ENCODE peak calls at places on chromosomes 3 and 15, in seven cellular contexts. One of them, this sample, is unnamed.

GRCh38 chr15:34374816-34375215 is 7.8 kb upstream of the LPCAT4 start:
- DNase-seq in H9: no peak
- DNase-seq in mesendoderm: no peak
- DNase-seq in IMR-90: no peak
- DNase-seq in neuronal stem cell: no peak
- DNase-seq in mesenchymal stem cell: no peak
- DNase-seq in H1: no peak
- DNase-seq in this sample: peak; percentile 7

GRCh38 chr3:72997421-72997961 is 880 bp downstream of the PPP4R2 start:
- DNase-seq in H9: no peak
- DNase-seq in mesendoderm: peak; percentile 87
- DNase-seq in IMR-90: peak; percentile 64
- DNase-seq in neuronal stem cell: peak; percentile 30
- DNase-seq in mesenchymal stem cell: peak; percentile 86
- DNase-seq in H1: no peak
- DNase-seq in this sample: peak; percentile 24

GRCh38 chr3:51966941-51967383 is 292 bp downstream of the PCBP4 start:
- DNase-seq in H9: no peak
- DNase-seq in mesendoderm: no peak
- DNase-seq in IMR-90: no peak
- DNase-seq in neuronal stem cell: no peak
- DNase-seq in mesenchymal stem cell: no peak
- DNase-seq in H1: no peak
- DNase-seq in this sample: no peak

GRCh38 chr3:28250999-28251398 is 9.6 kb downstream of the CMC1 start:
- DNase-seq in H9: no peak
- DNase-seq in mesendoderm: no peak
- DNase-seq in IMR-90: peak; percentile 21
- DNase-seq in neuronal stem cell: no peak
- DNase-seq in mesenchymal stem cell: no peak
- DNase-seq in H1: no peak
- DNase-seq in this sample: no peak

GRCh38 chr3:42651248-42652091 is 2.0 kb upstream of the ZBTB47 start:
- DNase-seq in H9: peak; percentile 40
- DNase-seq in mesendoderm: peak; percentile 85
- DNase-seq in IMR-90: peak; percentile 56
- DNase-seq in neuronal stem cell: no peak
- DNase-seq in mesenchymal stem cell: peak; percentile 63
- DNase-seq in H1: no peak
- DNase-seq in this sample: peak; percentile 18

GRCh38 chr3:107826727-107827126 is 264.1 kb downstream of the CD47 start:
- DNase-seq in H9: no peak
- DNase-seq in mesendoderm: no peak
- DNase-seq in IMR-90: no peak
- DNase-seq in neuronal stem cell: no peak
- DNase-seq in mesenchymal stem cell: no peak
- DNase-seq in H1: no peak
- DNase-seq in this sample: no peak

GRCh38 chr3:17039579-17039978 is 154.8 kb downstream of the PLCL2 start:
- DNase-seq in H9: no peak
- DNase-seq in mesendoderm: peak; percentile 17
- DNase-seq in IMR-90: peak; percentile 92
- DNase-seq in neuronal stem cell: no peak
- DNase-seq in mesenchymal stem cell: peak; percentile 66
- DNase-seq in H1: no peak
- DNase-seq in this sample: peak; percentile 8

GRCh38 chr3:108042300-108042699 is 48.5 kb downstream of the CD47 start:
- DNase-seq in H9: no peak
- DNase-seq in mesendoderm: no peak
- DNase-seq in IMR-90: no peak
- DNase-seq in neuronal stem cell: no peak
- DNase-seq in mesenchymal stem cell: no peak
- DNase-seq in H1: no peak
- DNase-seq in this sample: no peak

GRCh38 chr3:96449803-96450202 is 364.6 kb upstream of the EPHA6 start:
- DNase-seq in H9: peak; percentile 26
- DNase-seq in mesendoderm: peak; percentile 2
- DNase-seq in IMR-90: no peak
- DNase-seq in neuronal stem cell: peak; percentile 1
- DNase-seq in mesenchymal stem cell: no peak
- DNase-seq in H1: no peak
- DNase-seq in this sample: no peak

GRCh38 chr15:35885870-35886269 is 339.9 kb upstream of the DPH6 start:
- DNase-seq in H9: no peak
- DNase-seq in mesendoderm: no peak
- DNase-seq in IMR-90: no peak
- DNase-seq in neuronal stem cell: no peak
- DNase-seq in mesenchymal stem cell: no peak
- DNase-seq in H1: no peak
- DNase-seq in this sample: no peak

GRCh38 chr3:188322135-188322892 is 168.4 kb downstream of the LPP start:
- DNase-seq in H9: no peak
- DNase-seq in mesendoderm: no peak
- DNase-seq in IMR-90: no peak
- DNase-seq in neuronal stem cell: no peak
- DNase-seq in mesenchymal stem cell: no peak
- DNase-seq in H1: no peak
- DNase-seq in this sample: no peak

GRCh38 chr3:154842546-154842945 is 237.6 kb upstream of the MME start:
- DNase-seq in H9: no peak
- DNase-seq in mesendoderm: no peak
- DNase-seq in IMR-90: no peak
- DNase-seq in neuronal stem cell: no peak
- DNase-seq in mesenchymal stem cell: no peak
- DNase-seq in H1: no peak
- DNase-seq in this sample: no peak

GRCh38 chr3:141471160-141471559 is 15.7 kb upstream of the RASA2 start:
- DNase-seq in H9: no peak
- DNase-seq in mesendoderm: no peak
- DNase-seq in IMR-90: peak; percentile 88
- DNase-seq in neuronal stem cell: no peak
- DNase-seq in mesenchymal stem cell: peak; percentile 33
- DNase-seq in H1: no peak
- DNase-seq in this sample: no peak

GRCh38 chr3:197730200-197730599 is 6.5 kb downstream of the RUBCN start:
- DNase-seq in H9: no peak
- DNase-seq in mesendoderm: peak; percentile 22
- DNase-seq in IMR-90: peak; percentile 82
- DNase-seq in neuronal stem cell: no peak
- DNase-seq in mesenchymal stem cell: peak; percentile 66
- DNase-seq in H1: no peak
- DNase-seq in this sample: no peak

GRCh38 chr3:16240229-16241023 is 24.3 kb downstream of the DPH3 start:
- DNase-seq in H9: no peak
- DNase-seq in mesendoderm: no peak
- DNase-seq in IMR-90: peak; percentile 81
- DNase-seq in neuronal stem cell: no peak
- DNase-seq in mesenchymal stem cell: peak; percentile 84
- DNase-seq in H1: no peak
- DNase-seq in this sample: peak; percentile 5

GRCh38 chr3:141303481-141304223 is 64.7 kb upstream of the ZBTB38 start:
- DNase-seq in H9: no peak
- DNase-seq in mesendoderm: peak; percentile 79
- DNase-seq in IMR-90: peak; percentile 86
- DNase-seq in neuronal stem cell: peak; percentile 71
- DNase-seq in mesenchymal stem cell: peak; percentile 83
- DNase-seq in H1: no peak
- DNase-seq in this sample: peak; percentile 93

GRCh38 chr15:70198441-70199123 is 100.9 kb upstream of the TLE3 start:
- DNase-seq in H9: no peak
- DNase-seq in mesendoderm: no peak
- DNase-seq in IMR-90: no peak
- DNase-seq in neuronal stem cell: no peak
- DNase-seq in mesenchymal stem cell: no peak
- DNase-seq in H1: no peak
- DNase-seq in this sample: no peak

GRCh38 chr15:64524778-64525177 is 64.4 kb downstream of the ZNF609 start:
- DNase-seq in H9: no peak
- DNase-seq in mesendoderm: no peak
- DNase-seq in IMR-90: peak; percentile 37
- DNase-seq in neuronal stem cell: no peak
- DNase-seq in mesenchymal stem cell: no peak
- DNase-seq in H1: no peak
- DNase-seq in this sample: no peak

GRCh38 chr15:79595271-79595670 is 163.1 kb downstream of the MINAR1 start:
- DNase-seq in H9: no peak
- DNase-seq in mesendoderm: no peak
- DNase-seq in IMR-90: no peak
- DNase-seq in neuronal stem cell: no peak
- DNase-seq in mesenchymal stem cell: no peak
- DNase-seq in H1: no peak
- DNase-seq in this sample: no peak

GRCh38 chr15:57235186-57235585 is 141.1 kb upstream of the CGNL1 start:
- DNase-seq in H9: no peak
- DNase-seq in mesendoderm: no peak
- DNase-seq in IMR-90: no peak
- DNase-seq in neuronal stem cell: no peak
- DNase-seq in mesenchymal stem cell: no peak
- DNase-seq in H1: no peak
- DNase-seq in this sample: no peak

GRCh38 chr15:44471885-44472284 is 44.5 kb downstream of the CTDSPL2 start:
- DNase-seq in H9: no peak
- DNase-seq in mesendoderm: no peak
- DNase-seq in IMR-90: no peak
- DNase-seq in neuronal stem cell: no peak
- DNase-seq in mesenchymal stem cell: no peak
- DNase-seq in H1: no peak
- DNase-seq in this sample: no peak

GRCh38 chr3:39990532-39990931 is 181.1 kb downstream of the MYRIP start:
- DNase-seq in H9: peak; percentile 32
- DNase-seq in mesendoderm: peak; percentile 80
- DNase-seq in IMR-90: peak; percentile 3
- DNase-seq in neuronal stem cell: peak; percentile 17
- DNase-seq in mesenchymal stem cell: peak; percentile 30
- DNase-seq in H1: no peak
- DNase-seq in this sample: peak; percentile 62

GRCh38 chr3:120688121-120688520 is 6.1 kb upstream of the HGD start:
- DNase-seq in H9: no peak
- DNase-seq in mesendoderm: no peak
- DNase-seq in IMR-90: peak; percentile 79
- DNase-seq in neuronal stem cell: no peak
- DNase-seq in mesenchymal stem cell: peak; percentile 43
- DNase-seq in H1: no peak
- DNase-seq in this sample: no peak

GRCh38 chr3:66532160-66532587 is 31.4 kb upstream of the LRIG1 start:
- DNase-seq in H9: peak; percentile 83
- DNase-seq in mesendoderm: peak; percentile 81
- DNase-seq in IMR-90: no peak
- DNase-seq in neuronal stem cell: no peak
- DNase-seq in mesenchymal stem cell: no peak
- DNase-seq in H1: peak; percentile 69
- DNase-seq in this sample: no peak

GRCh38 chr3:29582310-29582709 is 301.4 kb downstream of the RBMS3 start:
- DNase-seq in H9: no peak
- DNase-seq in mesendoderm: no peak
- DNase-seq in IMR-90: no peak
- DNase-seq in neuronal stem cell: no peak
- DNase-seq in mesenchymal stem cell: no peak
- DNase-seq in H1: no peak
- DNase-seq in this sample: no peak
- H2BK5ac ChIP-seq in H9: no peak overlapping the region
- H2BK5ac ChIP-seq in mesendoderm: no peak overlapping the region
- H2BK5ac ChIP-seq in IMR-90: no peak overlapping the region
- H2BK5ac ChIP-seq in neuronal stem cell: no peak overlapping the region
- H2BK5ac ChIP-seq in mesenchymal stem cell: no peak overlapping the region
- H2BK5ac ChIP-seq in H1: no peak overlapping the region
- H2BK5ac ChIP-seq in this sample: no peak overlapping the region

GRCh38 chr3:171526869-171527268 is 66.7 kb upstream of the TNIK start:
- DNase-seq in H9: no peak
- DNase-seq in mesendoderm: no peak
- DNase-seq in IMR-90: peak; percentile 87
- DNase-seq in neuronal stem cell: no peak
- DNase-seq in mesenchymal stem cell: peak; percentile 86
- DNase-seq in H1: no peak
- DNase-seq in this sample: peak; percentile 13
- H2BK5ac ChIP-seq in H9: no peak overlapping the region
- H2BK5ac ChIP-seq in mesendoderm: no peak overlapping the region
- H2BK5ac ChIP-seq in IMR-90: peak overlapping the region; percentile 88
- H2BK5ac ChIP-seq in neuronal stem cell: no peak overlapping the region
- H2BK5ac ChIP-seq in mesenchymal stem cell: no peak overlapping the region
- H2BK5ac ChIP-seq in H1: no peak overlapping the region
- H2BK5ac ChIP-seq in this sample: no peak overlapping the region

DNA sequence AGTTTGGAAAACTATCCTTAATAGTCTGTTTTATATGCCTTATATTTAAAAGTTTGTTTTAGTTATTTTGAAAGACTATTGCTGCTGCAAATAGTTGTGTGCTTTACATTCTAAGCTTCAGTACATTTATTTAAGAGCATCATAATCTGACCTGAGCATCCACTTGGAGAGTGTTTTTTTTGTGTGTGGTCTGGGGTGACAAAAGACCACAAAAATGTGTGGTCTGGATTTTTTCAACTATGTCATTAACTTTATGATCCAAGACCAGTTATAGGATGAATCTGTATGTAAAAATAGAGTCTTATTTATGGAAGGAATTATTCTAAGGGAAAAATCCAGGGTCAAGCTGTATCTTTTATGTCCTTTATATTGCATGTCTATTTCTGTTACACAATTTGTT is 77.4 kb downstream of the SLTM start:
- DNase-seq in H9: no peak
- DNase-seq in mesendoderm: no peak
- DNase-seq in IMR-90: peak; percentile 70
- DNase-seq in neuronal stem cell: no peak
- DNase-seq in mesenchymal stem cell: peak; percentile 50
- DNase-seq in H1: no peak
- DNase-seq in this sample: no peak
- H2BK5ac ChIP-seq in H9: no peak overlapping the region
- H2BK5ac ChIP-seq in mesendoderm: no peak overlapping the region
- H2BK5ac ChIP-seq in IMR-90: no peak overlapping the region
- H2BK5ac ChIP-seq in neuronal stem cell: no peak overlapping the region
- H2BK5ac ChIP-seq in mesenchymal stem cell: no peak overlapping the region
- H2BK5ac ChIP-seq in H1: no peak overlapping the region
- H2BK5ac ChIP-seq in this sample: no peak overlapping the region

GRCh38 chr3:8341853-8342252 is 159.8 kb upstream of the LMCD1 start:
- DNase-seq in H9: no peak
- DNase-seq in mesendoderm: no peak
- DNase-seq in IMR-90: no peak
- DNase-seq in neuronal stem cell: no peak
- DNase-seq in mesenchymal stem cell: no peak
- DNase-seq in H1: no peak
- DNase-seq in this sample: peak; percentile 11

GRCh38 chr3:8336456-8336855 is 165.2 kb upstream of the LMCD1 start:
- DNase-seq in H9: peak; percentile 38
- DNase-seq in mesendoderm: peak; percentile 19
- DNase-seq in IMR-90: no peak
- DNase-seq in neuronal stem cell: no peak
- DNase-seq in mesenchymal stem cell: no peak
- DNase-seq in H1: no peak
- DNase-seq in this sample: no peak

GRCh38 chr3:8343058-8343457 is 158.6 kb upstream of the LMCD1 start:
- DNase-seq in H9: no peak
- DNase-seq in mesendoderm: no peak
- DNase-seq in IMR-90: no peak
- DNase-seq in neuronal stem cell: no peak
- DNase-seq in mesenchymal stem cell: no peak
- DNase-seq in H1: no peak
- DNase-seq in this sample: no peak

DNA sequence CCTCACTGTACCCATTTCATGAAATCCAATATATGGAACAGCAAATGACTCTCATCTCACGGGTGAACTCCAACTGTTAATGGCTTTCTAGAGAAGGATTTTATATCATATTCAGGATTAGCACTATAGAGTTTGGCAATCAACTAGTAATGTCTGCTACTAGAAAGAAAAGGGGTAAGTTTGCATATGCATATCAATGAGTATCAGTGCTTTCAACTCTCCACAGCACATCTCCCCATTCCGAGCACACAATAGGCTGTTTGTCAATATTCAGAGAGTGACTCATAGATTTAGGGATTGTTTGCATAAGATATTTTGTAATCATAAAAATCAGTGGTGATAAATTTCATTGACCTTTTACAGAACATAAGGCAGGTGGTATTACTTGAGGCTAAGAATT is 163.2 kb upstream of the LMCD1 start:
- DNase-seq in H9: no peak
- DNase-seq in mesendoderm: no peak
- DNase-seq in IMR-90: no peak
- DNase-seq in neuronal stem cell: no peak
- DNase-seq in mesenchymal stem cell: no peak
- DNase-seq in H1: no peak
- DNase-seq in this sample: no peak
- H2BK5ac ChIP-seq in H9: no peak overlapping the region
- H2BK5ac ChIP-seq in mesendoderm: no peak overlapping the region
- H2BK5ac ChIP-seq in IMR-90: no peak overlapping the region
- H2BK5ac ChIP-seq in neuronal stem cell: no peak overlapping the region
- H2BK5ac ChIP-seq in mesenchymal stem cell: no peak overlapping the region
- H2BK5ac ChIP-seq in H1: no peak overlapping the region
- H2BK5ac ChIP-seq in this sample: no peak overlapping the region

This sample was measured in trophoblast cell.